ENCODE peak calls at places on chromosome 9, in ten cellular contexts. B, W, H, J, V, C, E, M, G and I are unnamed samples.

GRCh38 chr9:4106744-4107143 is 193.1 kb downstream of the GLIS3 start:
- DNase-seq in B (peak; percentile 54), E (no peak), J (no peak), G (no peak), M (no peak), W (no peak), H (no peak), V (no peak), C (no peak), I (peak; percentile 89)

GRCh38 chr9:124000161-124000783 is 11.3 kb upstream of the LHX2 start:
- DNase-seq in W (no peak), H (peak; percentile 24), V (no peak), G (no peak), M (no peak), B (no peak), J (no peak), E (no peak), C (no peak), I (no peak)

GRCh38 chr9:32502996-32503395 is 23.0 kb downstream of the RIGI start:
- DNase-seq in C (no peak), E (no peak), G (no peak), W (no peak), H (peak; percentile 22), M (no peak), B (no peak), J (no peak), V (no peak), I (no peak)

GRCh38 chr9:20604561-20604960 is 17.7 kb downstream of the MLLT3 start:
- DNase-seq in H (no peak), B (no peak), V (no peak), W (peak; percentile 35), E (no peak), J (no peak), G (no peak), C (no peak), M (no peak), I (peak; percentile 68)

GRCh38 chr9:134552349-134552990 is 89.1 kb upstream of the COL5A1 start:
- DNase-seq in E (no peak), M (no peak), C (no peak), W (no peak), B (no peak), G (no peak), H (no peak), J (no peak), V (no peak), I (no peak)

GRCh38 chr9:115891929-115892328 is 261.7 kb upstream of the PAPPA start:
- DNase-seq in H (no peak), J (no peak), E (no peak), V (peak; percentile 59), B (no peak), W (no peak), M (no peak), C (no peak), G (no peak), I (peak; percentile 55)

GRCh38 chr9:100869321-100869720 is 159.2 kb upstream of the PLPPR1 start:
- DNase-seq in E (no peak), B (no peak), G (no peak), V (no peak), J (no peak), H (no peak), C (no peak), W (no peak), M (no peak), I (no peak)

GRCh38 chr9:122056484-122056883 is 36.6 kb downstream of the TTLL11 start:
- DNase-seq in E (no peak), H (peak; percentile 67), C (no peak), M (peak; percentile 13), V (peak; percentile 27), J (no peak), G (no peak), W (peak; percentile 13), B (peak; percentile 26), I (peak; percentile 37)

GRCh38 chr9:122225323-122226141 is 3.2 kb downstream of the LHX6 start:
- DNase-seq in G (no peak), W (no peak), J (peak; percentile 32), H (no peak), B (no peak), C (no peak), V (no peak), M (no peak), E (no peak), I (peak; percentile 22)

GRCh38 chr9:136174779-136175744 is 29.9 kb downstream of the LHX3 start:
- DNase-seq in V (no peak), B (no peak), W (no peak), G (no peak), E (no peak), C (no peak), J (no peak), M (no peak), H (no peak), I (no peak)

GRCh38 chr9:72598639-72599038 is 77.2 kb downstream of the TMC1 start:
- DNase-seq in V (no peak), G (no peak), J (no peak), W (no peak), C (no peak), M (no peak), E (no peak), H (no peak), B (no peak), I (no peak)

GRCh38 chr9:72600671-72601070 is 79.3 kb downstream of the TMC1 start:
- DNase-seq in W (no peak), M (no peak), H (no peak), E (no peak), V (no peak), J (no peak), C (no peak), B (no peak), G (no peak), I (no peak)

GRCh38 chr9:72602629-72603028 is 81.2 kb downstream of the TMC1 start:
- DNase-seq in M (no peak), B (no peak), J (no peak), V (no peak), H (no peak), C (no peak), G (no peak), E (no peak), W (no peak), I (peak; percentile 75)

GRCh38 chr9:72599874-72600534 is 78.6 kb downstream of the TMC1 start:
- DNase-seq in B (no peak), G (no peak), H (no peak), C (no peak), J (no peak), E (no peak), V (peak; percentile 5), M (no peak), W (no peak), I (no peak)

DNA sequence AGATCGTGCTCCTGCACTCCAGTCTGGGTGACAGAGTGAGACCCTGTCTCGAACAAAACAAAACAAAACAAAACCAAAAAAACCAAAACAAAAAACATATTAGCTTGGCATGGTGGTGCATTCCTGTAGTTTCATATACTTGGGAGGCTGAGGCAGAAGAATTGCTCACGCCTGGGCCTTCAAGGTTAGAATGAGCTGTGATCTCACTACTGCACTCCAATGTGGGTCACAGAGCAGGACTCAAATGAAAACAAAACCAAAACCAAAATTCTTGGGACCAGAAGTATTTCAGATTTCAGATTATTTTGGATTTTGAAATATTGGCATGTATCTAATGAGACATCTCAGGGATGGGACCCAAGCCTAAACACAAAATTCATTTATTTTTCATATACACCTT is 80.2 kb downstream of the TMC1 start:
- DNase-seq in M (no peak), B (no peak), H (no peak), V (no peak), C (no peak), J (no peak), G (no peak), E (no peak), W (peak; percentile 10), I (no peak)
- H3K9me2 ChIP-seq in M (no peaks in the 10 kb centered on the region), B (no peaks in the 10 kb centered on the region), H (no peaks in the 10 kb centered on the region), V (no peaks in the 10 kb centered on the region), C (no peaks in the 10 kb centered on the region), J (no peaks in the 10 kb centered on the region), G (no peaks in the 10 kb centered on the region), E (no peaks in the 10 kb centered on the region), W (no peaks in the 10 kb centered on the region), I (no peaks in the 10 kb centered on the region)

DNA sequence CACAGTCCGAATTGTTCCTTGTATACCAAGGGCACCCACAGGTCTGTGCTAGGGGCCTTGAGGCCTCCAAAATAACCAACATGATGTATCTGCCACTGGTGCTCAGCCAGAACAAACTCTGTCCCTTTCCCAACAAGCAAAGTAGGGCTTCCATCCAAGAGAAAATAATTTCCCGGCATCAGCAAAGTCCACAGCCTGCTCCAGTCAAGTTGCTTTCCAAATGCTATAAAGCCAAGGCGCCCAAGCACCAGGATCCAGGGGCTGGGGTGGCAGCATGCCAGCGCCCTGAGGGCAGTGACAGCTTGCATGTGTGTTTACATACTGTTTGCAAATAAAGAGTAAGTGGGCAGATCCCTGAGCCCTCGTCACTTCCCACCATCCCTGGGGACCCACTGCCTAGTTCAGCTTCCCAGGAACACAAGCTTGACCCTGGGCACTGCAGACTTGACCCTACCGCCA is 155.9 kb downstream of the ERCC6L2 start:
- DNase-seq in E (no peak), W (no peak), H (no peak), M (peak; percentile 22), V (peak; percentile 91), C (no peak), G (no peak), J (peak; percentile 83), B (peak; percentile 77), I (no peak)
- H3K9me2 ChIP-seq in E (no peaks in the 10 kb centered on the region), W (no peaks in the 10 kb centered on the region), H (no peaks in the 10 kb centered on the region), M (no peaks in the 10 kb centered on the region), V (no peaks in the 10 kb centered on the region), C (no peaks in the 10 kb centered on the region), G (no peaks in the 10 kb centered on the region), J (no peaks in the 10 kb centered on the region), B (no peaks in the 10 kb centered on the region), I (no peaks in the 10 kb centered on the region)

GRCh38 chr9:127608104-127608966 is 3.7 kb upstream of the STXBP1 start:
- DNase-seq in V (peak; percentile 82), B (peak; percentile 92), J (peak; percentile 94), H (peak; percentile 97), W (peak; percentile 94), M (peak; percentile 88), C (peak; percentile 73), E (peak; percentile 59), G (no peak), I (peak; percentile 59)
- H3K9me2 ChIP-seq in V (no peaks in the 10 kb centered on the region), B (no peaks in the 10 kb centered on the region), J (no peaks in the 10 kb centered on the region), H (no peaks in the 10 kb centered on the region), W (no peaks in the 10 kb centered on the region), M (no peaks in the 10 kb centered on the region), C (no peaks in the 10 kb centered on the region), E (no peaks in the 10 kb centered on the region), G (no peaks in the 10 kb centered on the region), I (no peaks in the 10 kb centered on the region)

GRCh38 chr9:6956796-6957355 is 199.1 kb downstream of the KDM4C start:
- DNase-seq in J (peak; percentile 59), M (no peak), H (no peak), C (no peak), B (no peak), E (no peak), V (no peak), W (no peak), G (no peak), I (no peak)

GRCh38 chr9:6960777-6961176 is 203.0 kb downstream of the KDM4C start:
- DNase-seq in J (no peak), G (no peak), M (no peak), B (no peak), W (no peak), V (no peak), E (no peak), H (no peak), C (no peak), I (no peak)

GRCh38 chr9:6959275-6960000 is 201.7 kb downstream of the KDM4C start:
- DNase-seq in H (no peak), B (peak; percentile 12), C (no peak), G (no peak), W (no peak), M (no peak), V (no peak), J (no peak), E (no peak), I (no peak)

GRCh38 chr9:6955251-6955921 is 197.6 kb downstream of the KDM4C start:
- DNase-seq in C (no peak), W (no peak), V (no peak), M (no peak), G (no peak), J (no peak), H (peak; percentile 19), E (peak; percentile 19), B (peak; percentile 14), I (peak; percentile 60)
- H3K9me2 ChIP-seq in C (no peaks in the 10 kb centered on the region), W (no peaks in the 10 kb centered on the region), V (no peaks in the 10 kb centered on the region), M (no peaks in the 10 kb centered on the region), G (no peaks in the 10 kb centered on the region), J (no peaks in the 10 kb centered on the region), H (no peaks in the 10 kb centered on the region), E (no peaks in the 10 kb centered on the region), B (no peaks in the 10 kb centered on the region), I (no peaks in the 10 kb centered on the region)